ENCODE peak calls at places on chromosome 21, in seven cellular contexts. One of them, this sample, is unnamed.

GRCh38 chr21:32186843-32187242 is 92.0 kb downstream of the MIS18A start:
- DNase-seq in sigmoid colon: no peak
- DNase-seq in stomach: no peak
- DNase-seq in breast epithelium: no peak
- DNase-seq in esophagus squamous epithelium: no peak
- DNase-seq in A549: no peak
- DNase-seq in HepG2: no peak
- DNase-seq in this sample: no peak

GRCh38 chr21:22679207-22679606 is 1681.0 kb downstream of the NCAM2 start:
- DNase-seq in sigmoid colon: no peak
- DNase-seq in stomach: no peak
- DNase-seq in breast epithelium: no peak
- DNase-seq in esophagus squamous epithelium: no peak
- DNase-seq in A549: no peak
- DNase-seq in HepG2: no peak
- DNase-seq in this sample: no peak

GRCh38 chr21:20996421-20997307 is 1.5 kb upstream of the NCAM2 start:
- DNase-seq in sigmoid colon: no peak
- DNase-seq in stomach: no peak
- DNase-seq in breast epithelium: no peak
- DNase-seq in esophagus squamous epithelium: no peak
- DNase-seq in A549: no peak
- DNase-seq in HepG2: no peak
- DNase-seq in this sample: no peak

GRCh38 chr21:36203603-36203889 is 46.9 kb downstream of the DOP1B start:
- DNase-seq in sigmoid colon: no peak
- DNase-seq in stomach: peak; percentile 43
- DNase-seq in breast epithelium: no peak
- DNase-seq in esophagus squamous epithelium: no peak
- DNase-seq in A549: peak; percentile 45
- DNase-seq in HepG2: peak; percentile 34
- DNase-seq in this sample: no peak

GRCh38 chr21:28737671-28738279 is 254.9 kb downstream of the LTN1 start:
- DNase-seq in sigmoid colon: no peak
- DNase-seq in stomach: no peak
- DNase-seq in breast epithelium: no peak
- DNase-seq in esophagus squamous epithelium: no peak
- DNase-seq in A549: no peak
- DNase-seq in HepG2: peak; percentile 20
- DNase-seq in this sample: no peak

GRCh38 chr21:28332796-28333195 is 659.9 kb downstream of the LTN1 start:
- DNase-seq in sigmoid colon: no peak
- DNase-seq in stomach: no peak
- DNase-seq in breast epithelium: no peak
- DNase-seq in esophagus squamous epithelium: no peak
- DNase-seq in A549: no peak
- DNase-seq in HepG2: no peak
- DNase-seq in this sample: no peak

GRCh38 chr21:17925000-17925610 is 105.9 kb upstream of the C21orf91 start:
- DNase-seq in sigmoid colon: no peak
- DNase-seq in stomach: peak; percentile 60
- DNase-seq in breast epithelium: no peak
- DNase-seq in esophagus squamous epithelium: no peak
- DNase-seq in A549: peak; percentile 30
- DNase-seq in HepG2: peak; percentile 63
- DNase-seq in this sample: peak; percentile 63

GRCh38 chr21:32515869-32516268 is 69.5 kb downstream of the TCP10L start:
- DNase-seq in sigmoid colon: no peak
- DNase-seq in stomach: no peak
- DNase-seq in breast epithelium: no peak
- DNase-seq in esophagus squamous epithelium: no peak
- DNase-seq in A549: no peak
- DNase-seq in HepG2: no peak
- DNase-seq in this sample: no peak

GRCh38 chr21:39845581-39846130 is 21.6 kb upstream of the PCP4 start:
- DNase-seq in sigmoid colon: no peak
- DNase-seq in stomach: no peak
- DNase-seq in breast epithelium: no peak
- DNase-seq in esophagus squamous epithelium: no peak
- DNase-seq in A549: no peak
- DNase-seq in HepG2: no peak
- DNase-seq in this sample: no peak

GRCh38 chr21:31476551-31477120 is 132.6 kb upstream of the TIAM1 start:
- DNase-seq in sigmoid colon: peak; percentile 24
- DNase-seq in stomach: no peak
- DNase-seq in breast epithelium: no peak
- DNase-seq in esophagus squamous epithelium: no peak
- DNase-seq in A549: no peak
- DNase-seq in HepG2: no peak
- DNase-seq in this sample: no peak

GRCh38 chr21:27261676-27262075 is 294.8 kb upstream of the ADAMTS5 start:
- DNase-seq in sigmoid colon: no peak
- DNase-seq in stomach: no peak
- DNase-seq in breast epithelium: no peak
- DNase-seq in esophagus squamous epithelium: no peak
- DNase-seq in A549: no peak
- DNase-seq in HepG2: no peak
- DNase-seq in this sample: no peak

GRCh38 chr21:24994717-24995116 is 612.6 kb downstream of the MRPL39 start:
- DNase-seq in sigmoid colon: no peak
- DNase-seq in stomach: no peak
- DNase-seq in breast epithelium: no peak
- DNase-seq in esophagus squamous epithelium: no peak
- DNase-seq in A549: no peak
- DNase-seq in HepG2: no peak
- DNase-seq in this sample: no peak

GRCh38 chr21:31580866-31581276 is 78.6 kb upstream of the SOD1 start:
- DNase-seq in sigmoid colon: peak; percentile 70
- DNase-seq in stomach: peak; percentile 75
- DNase-seq in breast epithelium: peak; percentile 33
- DNase-seq in esophagus squamous epithelium: no peak
- DNase-seq in A549: peak; percentile 54
- DNase-seq in HepG2: peak; percentile 46
- DNase-seq in this sample: peak; percentile 55

GRCh38 chr21:29658934-29659203 is 280.9 kb downstream of the GRIK1 start:
- DNase-seq in sigmoid colon: no peak
- DNase-seq in stomach: no peak
- DNase-seq in breast epithelium: no peak
- DNase-seq in esophagus squamous epithelium: no peak
- DNase-seq in A549: no peak
- DNase-seq in HepG2: no peak
- DNase-seq in this sample: no peak

GRCh38 chr21:15037894-15038293 is 26.9 kb downstream of the NRIP1 start:
- DNase-seq in sigmoid colon: no peak
- DNase-seq in stomach: no peak
- DNase-seq in breast epithelium: no peak
- DNase-seq in esophagus squamous epithelium: no peak
- DNase-seq in A549: no peak
- DNase-seq in HepG2: no peak
- DNase-seq in this sample: no peak

GRCh38 chr21:15005391-15005790 is 59.4 kb downstream of the NRIP1 start:
- DNase-seq in sigmoid colon: no peak
- DNase-seq in stomach: no peak
- DNase-seq in breast epithelium: no peak
- DNase-seq in esophagus squamous epithelium: no peak
- DNase-seq in A549: no peak
- DNase-seq in HepG2: no peak
- DNase-seq in this sample: peak; percentile 26

GRCh38 chr21:24272527-24272938 is 1334.7 kb downstream of the MRPL39 start:
- DNase-seq in sigmoid colon: no peak
- DNase-seq in stomach: no peak
- DNase-seq in breast epithelium: no peak
- DNase-seq in esophagus squamous epithelium: no peak
- DNase-seq in A549: no peak
- DNase-seq in HepG2: no peak
- DNase-seq in this sample: no peak

GRCh38 chr21:44066116-44066515 is 41.1 kb upstream of the PWP2 start:
- DNase-seq in sigmoid colon: no peak
- DNase-seq in stomach: no peak
- DNase-seq in breast epithelium: no peak
- DNase-seq in esophagus squamous epithelium: no peak
- DNase-seq in A549: no peak
- DNase-seq in HepG2: no peak
- DNase-seq in this sample: no peak

GRCh38 chr21:42839271-42840231 is 39.8 kb downstream of the WDR4 start:
- DNase-seq in sigmoid colon: no peak
- DNase-seq in stomach: peak; percentile 22
- DNase-seq in breast epithelium: no peak
- DNase-seq in esophagus squamous epithelium: no peak
- DNase-seq in A549: no peak
- DNase-seq in HepG2: no peak
- DNase-seq in this sample: peak; percentile 12
- TF ChIP-seq POLR2A in sigmoid colon: no peak
- TF ChIP-seq POLR2A in stomach: no peak
- TF ChIP-seq POLR2A in breast epithelium: no peak
- TF ChIP-seq POLR2A in esophagus squamous epithelium: no peak
- TF ChIP-seq POLR2A in A549: no peak
- TF ChIP-seq POLR2A in HepG2: no peak
- TF ChIP-seq POLR2A in this sample: no peak

DNA sequence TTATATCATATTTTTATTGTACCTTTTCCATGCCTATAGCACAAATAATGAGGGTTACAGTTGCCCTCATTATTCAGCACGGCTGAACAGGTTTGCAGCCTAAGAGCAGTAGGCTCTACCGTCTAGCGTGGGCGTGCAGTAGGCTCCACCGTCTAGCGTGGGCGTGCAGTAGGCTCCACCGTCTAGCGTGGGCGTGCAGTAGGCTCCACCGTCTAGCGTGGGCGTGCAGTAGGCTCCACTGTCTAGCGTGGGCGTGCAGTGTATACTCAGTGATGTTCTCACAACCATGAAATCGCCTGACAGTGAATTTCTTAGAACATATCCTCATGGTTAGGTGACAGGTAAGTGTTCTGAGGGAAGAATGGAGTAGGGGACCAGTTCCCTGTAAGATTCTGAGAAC is 84.9 kb downstream of the DYRK1A start:
- DNase-seq in sigmoid colon: no peak
- DNase-seq in stomach: no peak
- DNase-seq in breast epithelium: no peak
- DNase-seq in esophagus squamous epithelium: no peak
- DNase-seq in A549: no peak
- DNase-seq in HepG2: no peak
- DNase-seq in this sample: no peak
- H3K4me1 ChIP-seq in sigmoid colon: peaks cover 64% of the 10 kb centered on the region
- H3K4me1 ChIP-seq in stomach: peaks cover 45% of the 10 kb centered on the region
- H3K4me1 ChIP-seq in breast epithelium: no peaks in the 10 kb centered on the region
- H3K4me1 ChIP-seq in esophagus squamous epithelium: peaks cover 31% of the 10 kb centered on the region
- H3K4me1 ChIP-seq in A549: peaks cover 73% of the 10 kb centered on the region
- H3K4me1 ChIP-seq in HepG2: peaks cover 54% of the 10 kb centered on the region
- H3K4me1 ChIP-seq in this sample: peaks cover 11% of the 10 kb centered on the region

DNA sequence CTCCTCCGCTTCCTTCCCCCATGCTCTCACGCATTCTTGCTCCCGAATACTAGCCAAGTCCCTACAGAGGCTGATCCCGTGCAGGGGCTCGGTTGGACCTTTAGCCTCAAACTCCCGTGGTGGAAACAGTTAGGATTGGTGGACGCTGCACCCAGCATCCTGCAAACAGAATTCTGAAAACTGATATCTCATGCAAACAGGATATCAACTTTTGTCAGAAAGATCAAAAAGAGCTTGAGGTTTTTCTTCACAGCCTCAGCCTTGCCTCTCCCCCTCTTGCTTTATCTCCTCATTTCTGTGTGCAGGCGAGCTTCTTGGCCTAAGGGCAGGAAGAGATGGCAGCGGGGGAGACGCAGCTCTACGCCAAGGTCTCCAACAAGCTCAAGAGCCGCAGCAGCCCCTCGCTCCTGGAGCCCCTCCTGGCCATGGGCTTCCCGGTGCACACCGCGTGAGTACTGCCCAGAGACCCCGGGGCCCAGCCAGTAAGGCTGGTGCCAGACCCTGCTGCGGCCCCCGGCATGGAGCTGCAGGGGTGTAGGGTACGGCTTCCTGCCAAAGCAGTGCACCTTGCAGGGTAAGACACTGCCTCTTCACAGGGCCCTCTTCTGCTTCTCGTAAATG is at the start of gene UBASH3A:
- DNase-seq in sigmoid colon: peak; percentile 50
- DNase-seq in stomach: no peak
- DNase-seq in breast epithelium: no peak
- DNase-seq in esophagus squamous epithelium: no peak
- DNase-seq in A549: no peak
- DNase-seq in HepG2: no peak
- DNase-seq in this sample: no peak
- TF ChIP-seq POLR2A in sigmoid colon: no peak
- TF ChIP-seq POLR2A in stomach: no peak
- TF ChIP-seq POLR2A in breast epithelium: no peak
- TF ChIP-seq POLR2A in esophagus squamous epithelium: no peak
- TF ChIP-seq POLR2A in A549: no peak
- TF ChIP-seq POLR2A in HepG2: no peak
- TF ChIP-seq POLR2A in this sample: no peak

GRCh38 chr21:34913786-34914185 is 135.3 kb downstream of the RUNX1 start:
- DNase-seq in sigmoid colon: no peak
- DNase-seq in stomach: no peak
- DNase-seq in breast epithelium: no peak
- DNase-seq in esophagus squamous epithelium: no peak
- DNase-seq in A549: no peak
- DNase-seq in HepG2: no peak
- DNase-seq in this sample: no peak

GRCh38 chr21:34911360-34911759 is 137.7 kb downstream of the RUNX1 start:
- DNase-seq in sigmoid colon: no peak
- DNase-seq in stomach: no peak
- DNase-seq in breast epithelium: no peak
- DNase-seq in esophagus squamous epithelium: no peak
- DNase-seq in A549: no peak
- DNase-seq in HepG2: no peak
- DNase-seq in this sample: no peak

GRCh38 chr21:34910396-34910795 is 138.7 kb downstream of the RUNX1 start:
- DNase-seq in sigmoid colon: no peak
- DNase-seq in stomach: no peak
- DNase-seq in breast epithelium: no peak
- DNase-seq in esophagus squamous epithelium: no peak
- DNase-seq in A549: no peak
- DNase-seq in HepG2: peak; percentile 62
- DNase-seq in this sample: no peak

GRCh38 chr21:34914239-34914638 is 134.9 kb downstream of the RUNX1 start:
- DNase-seq in sigmoid colon: no peak
- DNase-seq in stomach: no peak
- DNase-seq in breast epithelium: no peak
- DNase-seq in esophagus squamous epithelium: no peak
- DNase-seq in A549: no peak
- DNase-seq in HepG2: no peak
- DNase-seq in this sample: no peak

GRCh38 chr21:34912022-34912933 is 136.8 kb downstream of the RUNX1 start:
- DNase-seq in sigmoid colon: no peak
- DNase-seq in stomach: no peak
- DNase-seq in breast epithelium: no peak
- DNase-seq in esophagus squamous epithelium: no peak
- DNase-seq in A549: no peak
- DNase-seq in HepG2: no peak
- DNase-seq in this sample: no peak
- H3K4me1 ChIP-seq in sigmoid colon: peaks cover 12% of the 10 kb centered on the region
- H3K4me1 ChIP-seq in stomach: no peaks in the 10 kb centered on the region
- H3K4me1 ChIP-seq in breast epithelium: no peaks in the 10 kb centered on the region
- H3K4me1 ChIP-seq in esophagus squamous epithelium: no peaks in the 10 kb centered on the region
- H3K4me1 ChIP-seq in A549: peaks cover 28% of the 10 kb centered on the region
- H3K4me1 ChIP-seq in HepG2: peaks cover 41% of the 10 kb centered on the region
- H3K4me1 ChIP-seq in this sample: no peaks in the 10 kb centered on the region

GRCh38 chr21:37516998-37517397 is 150.4 kb downstream of the DYRK1A start:
- DNase-seq in sigmoid colon: no peak
- DNase-seq in stomach: no peak
- DNase-seq in breast epithelium: no peak
- DNase-seq in esophagus squamous epithelium: no peak
- DNase-seq in A549: no peak
- DNase-seq in HepG2: no peak
- DNase-seq in this sample: no peak
- TF ChIP-seq POLR2A in sigmoid colon: no peak
- TF ChIP-seq POLR2A in stomach: no peak
- TF ChIP-seq POLR2A in breast epithelium: no peak
- TF ChIP-seq POLR2A in esophagus squamous epithelium: no peak
- TF ChIP-seq POLR2A in A549: no peak
- TF ChIP-seq POLR2A in HepG2: no peak
- TF ChIP-seq POLR2A in this sample: no peak

GRCh38 chr21:42107177-42107880 is 36.2 kb downstream of the UMODL1 start:
- DNase-seq in sigmoid colon: no peak
- DNase-seq in stomach: no peak
- DNase-seq in breast epithelium: no peak
- DNase-seq in esophagus squamous epithelium: no peak
- DNase-seq in A549: no peak
- DNase-seq in HepG2: no peak
- DNase-seq in this sample: no peak
- H3K4me1 ChIP-seq in sigmoid colon: no peaks in the 10 kb centered on the region
- H3K4me1 ChIP-seq in stomach: no peaks in the 10 kb centered on the region
- H3K4me1 ChIP-seq in breast epithelium: no peaks in the 10 kb centered on the region
- H3K4me1 ChIP-seq in esophagus squamous epithelium: no peaks in the 10 kb centered on the region
- H3K4me1 ChIP-seq in A549: no peaks in the 10 kb centered on the region
- H3K4me1 ChIP-seq in HepG2: peaks cover 12% of the 10 kb centered on the region
- H3K4me1 ChIP-seq in this sample: no peaks in the 10 kb centered on the region